ENCODE peak calls at places on chromosomes 7 and 10, in four cellular contexts. P, R, A and O are unnamed samples.

GRCh38 chr10:93815304-93816091 is 57.8 kb downstream of the LGI1 start:
- DNase-seq in P (no peak), R (no peak), A (no peak), O (no peak)

GRCh38 chr10:34651796-34652195 is 163.3 kb downstream of the PARD3 start:
- DNase-seq in P (no peak), R (peak), A (no peak), O (no peak)

GRCh38 chr10:18409599-18410397 is 241.6 kb downstream of the NSUN6 start:
- DNase-seq in P (no peak), R (no peak), A (no peak), O (no peak)

GRCh38 chr7:35370694-35371093 is 116.8 kb upstream of the TBX20 start:
- DNase-seq in P (no peak), R (no peak), A (no peak), O (no peak)

GRCh38 chr10:125407000-125407502 is 246.7 kb upstream of the CTBP2 start:
- DNase-seq in P (no peak), R (peak), A (no peak), O (no peak)

GRCh38 chr10:35074266-35074665 is 15.9 kb downstream of the CUL2 start:
- DNase-seq in P (no peak), R (peak), A (no peak), O (no peak)

GRCh38 chr7:128056901-128057300 is 25.7 kb upstream of the LRRC4 start:
- DNase-seq in P (no peak), R (peak), A (no peak), O (no peak)

GRCh38 chr7:148507741-148508285 is 82.8 kb upstream of the C7orf33 start:
- DNase-seq in P (no peak), R (no peak), A (no peak), O (no peak)

GRCh38 chr7:50284296-50284695 is 20.2 kb upstream of the IKZF1 start:
- DNase-seq in P (no peak), R (no peak), A (no peak), O (no peak)